ENCODE peak calls at places on chromosomes 12 and 14, in six cellular contexts. C, V, P, R, M and A are unnamed samples.
A peak's percentile ranks its signal among the peaks of the same experiment; 100 is the strongest.

GRCh38 chr12:19959353-19959752 is 409.0 kb upstream of the PDE3A start:
- DNase-seq in C (no peak), V (no peak), P (no peak), R (no peak), M (no peak), A (no peak)

GRCh38 chr12:40202095-40203059 is 22.4 kb upstream of the LRRK2 start:
- DNase-seq in C (no peak), V (no peak), P (no peak), R (no peak), M (no peak), A (no peak)

GRCh38 chr12:109951751-109952150 is 44.4 kb downstream of the GIT2 start:
- DNase-seq in C (no peak), V (no peak), P (no peak), R (no peak), M (no peak), A (peak; percentile 98)

GRCh38 chr12:132277374-132277801 is 52.0 kb downstream of the GALNT9 start:
- DNase-seq in C (no peak), V (no peak), P (no peak), R (no peak), M (no peak), A (no peak)

GRCh38 chr14:30223966-30224365 is 296.3 kb upstream of the PRKD1 start:
- DNase-seq in C (peak; percentile 86), V (no peak), P (no peak), R (no peak), M (no peak), A (peak; percentile 83)

GRCh38 chr14:33285902-33286700 is 347.4 kb downstream of the NPAS3 start:
- DNase-seq in C (no peak), V (no peak), P (no peak), R (no peak), M (no peak), A (no peak)

GRCh38 chr12:103640831-103641230 is 53.8 kb downstream of the STAB2 start:
- DNase-seq in C (no peak), V (no peak), P (no peak), R (no peak), M (no peak), A (no peak)

GRCh38 chr12:130007771-130008170 is 103.9 kb upstream of the TMEM132D start:
- DNase-seq in C (no peak), V (no peak), P (no peak), R (no peak), M (no peak), A (no peak)

GRCh38 chr14:59265808-59266207 is 77.3 kb downstream of the DAAM1 start:
- DNase-seq in C (no peak), V (peak; percentile 14), P (no peak), R (no peak), M (no peak), A (no peak)

GRCh38 chr14:32434180-32434579 is 105.1 kb downstream of the AKAP6 start:
- DNase-seq in C (no peak), V (peak; percentile 40), P (no peak), R (no peak), M (no peak), A (no peak)

GRCh38 chr14:50955373-50956043 is 11.2 kb upstream of the PYGL start:
- DNase-seq in C (peak; percentile 81), V (peak; percentile 78), P (peak; percentile 31), R (no peak), M (peak; percentile 80), A (no peak)

GRCh38 chr14:104851896-104852663 is 13.0 kb upstream of the CEP170B start:
- DNase-seq in C (peak; percentile 46), V (no peak), P (no peak), R (no peak), M (no peak), A (no peak)

GRCh38 chr14:74380845-74381244 is 32.6 kb downstream of the VRTN start:
- DNase-seq in C (no peak), V (no peak), P (no peak), R (no peak), M (no peak), A (no peak)

DNA sequence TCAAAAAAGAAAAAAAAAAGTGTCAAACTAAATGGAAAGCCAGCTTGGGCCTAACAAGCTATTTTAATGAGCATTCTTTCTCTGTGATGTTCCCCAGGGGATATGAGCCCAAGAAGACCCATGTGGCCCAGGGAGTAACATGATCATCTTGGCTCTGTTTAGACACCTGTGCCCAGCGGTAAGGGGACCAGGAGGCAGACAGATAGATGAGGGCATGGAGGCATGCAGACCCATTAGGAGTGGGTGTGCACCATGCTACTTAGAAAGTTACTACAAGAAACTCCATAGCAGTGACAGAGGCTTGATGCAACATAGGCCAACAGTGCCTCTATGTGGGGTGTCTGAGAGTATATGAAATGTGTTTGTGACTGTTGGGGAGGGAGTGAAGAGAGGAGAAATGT is 3.1 kb upstream of the CREBL2 start:
- DNase-seq in C (no peak), V (no peak), P (no peak), R (no peak), M (no peak), A (no peak)
- TF ChIP-seq CTCF in C (no peak), V (no peak), P (no peak), R (no peak), M (no peak), A (peak; percentile 4)

GRCh38 chr12:58413794-58414193 is 472.4 kb downstream of the ATP23 start:
- DNase-seq in C (no peak), V (no peak), P (no peak), R (no peak), M (no peak), A (no peak)
- H3K36me3 ChIP-seq in C (no peaks in the 10 kb centered on the region), V (no peaks in the 10 kb centered on the region), P (no peaks in the 10 kb centered on the region), R (no peaks in the 10 kb centered on the region), M (no peaks in the 10 kb centered on the region), A (no peaks in the 10 kb centered on the region)

DNA sequence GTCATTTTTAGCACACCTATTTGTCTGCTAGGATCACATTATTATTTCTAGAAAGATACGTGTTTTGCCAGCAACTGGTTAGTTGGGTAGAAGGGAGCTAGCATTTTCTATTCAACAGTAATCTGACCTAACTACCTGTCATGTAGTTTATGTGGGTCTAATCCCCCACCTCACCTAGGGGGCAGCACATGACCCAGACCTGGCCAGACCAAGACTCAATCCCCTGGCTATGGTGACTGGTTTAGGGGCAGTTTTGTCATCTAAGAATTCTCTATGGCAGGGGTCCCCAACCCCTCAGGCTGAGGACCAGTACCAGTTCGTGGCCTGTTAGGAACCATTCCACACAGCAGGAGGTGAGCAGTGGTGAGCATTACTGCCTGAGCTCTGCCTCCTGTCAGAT is 29.5 kb upstream of the EVL start:
- DNase-seq in C (no peak), V (no peak), P (no peak), R (no peak), M (no peak), A (no peak)
- TF ChIP-seq CTCF in C (no peak), V (no peak), P (no peak), R (no peak), M (no peak), A (no peak)

GRCh38 chr12:124949779-124950728 is 35.6 kb upstream of the UBC start:
- DNase-seq in C (no peak), V (no peak), P (no peak), R (no peak), M (no peak), A (no peak)
- H3K36me3 ChIP-seq in C (peaks cover 39% of the 10 kb centered on the region), V (no peaks in the 10 kb centered on the region), P (no peaks in the 10 kb centered on the region), R (peaks cover 27% of the 10 kb centered on the region), M (peaks cover 34% of the 10 kb centered on the region), A (peaks cover 7% of the 10 kb centered on the region)

GRCh38 chr12:63093711-63094110 is 57.3 kb downstream of the AVPR1A start:
- DNase-seq in C (no peak), V (no peak), P (no peak), R (no peak), M (no peak), A (no peak)

GRCh38 chr12:63095369-63095967 is 55.5 kb downstream of the AVPR1A start:
- DNase-seq in C (no peak), V (no peak), P (no peak), R (no peak), M (no peak), A (no peak)

GRCh38 chr12:63093084-63093483 is 57.9 kb downstream of the AVPR1A start:
- DNase-seq in C (no peak), V (no peak), P (no peak), R (no peak), M (no peak), A (no peak)

GRCh38 chr12:63103489-63104131 is 47.4 kb downstream of the AVPR1A start:
- DNase-seq in C (no peak), V (no peak), P (no peak), R (no peak), M (no peak), A (no peak)

GRCh38 chr12:63098851-63099250 is 52.1 kb downstream of the AVPR1A start:
- DNase-seq in C (no peak), V (no peak), P (no peak), R (no peak), M (no peak), A (no peak)
- TF ChIP-seq CTCF in C (no peak), V (no peak), P (no peak), R (no peak), M (no peak), A (no peak)

DNA sequence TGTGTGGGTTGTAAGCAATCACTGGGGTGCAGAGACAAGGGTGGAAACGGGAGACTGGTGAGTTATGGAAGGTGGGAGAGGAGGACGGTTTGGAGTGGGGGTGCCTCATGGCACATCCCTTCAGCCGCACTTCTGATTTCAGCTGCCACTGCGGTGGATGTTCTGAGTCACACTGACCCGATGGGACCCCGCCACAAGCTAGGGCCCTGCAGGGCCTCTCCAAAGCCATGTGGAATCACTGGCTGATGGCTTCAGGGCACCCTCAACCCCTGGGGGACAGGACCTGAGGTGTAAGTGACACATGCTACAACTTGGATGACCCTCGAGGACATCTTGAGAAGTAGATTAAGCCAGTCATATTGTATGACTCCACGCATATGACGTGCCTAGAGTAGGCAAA is 53.7 kb downstream of the GPR68 start:
- DNase-seq in C (no peak), V (no peak), P (no peak), R (no peak), M (no peak), A (no peak)
- H3K36me3 ChIP-seq in C (peaks cover 29% of the 10 kb centered on the region), V (peaks cover 14% of the 10 kb centered on the region), P (no peaks in the 10 kb centered on the region), R (peaks cover 34% of the 10 kb centered on the region), M (peaks cover 5% of the 10 kb centered on the region), A (no peaks in the 10 kb centered on the region)

DNA sequence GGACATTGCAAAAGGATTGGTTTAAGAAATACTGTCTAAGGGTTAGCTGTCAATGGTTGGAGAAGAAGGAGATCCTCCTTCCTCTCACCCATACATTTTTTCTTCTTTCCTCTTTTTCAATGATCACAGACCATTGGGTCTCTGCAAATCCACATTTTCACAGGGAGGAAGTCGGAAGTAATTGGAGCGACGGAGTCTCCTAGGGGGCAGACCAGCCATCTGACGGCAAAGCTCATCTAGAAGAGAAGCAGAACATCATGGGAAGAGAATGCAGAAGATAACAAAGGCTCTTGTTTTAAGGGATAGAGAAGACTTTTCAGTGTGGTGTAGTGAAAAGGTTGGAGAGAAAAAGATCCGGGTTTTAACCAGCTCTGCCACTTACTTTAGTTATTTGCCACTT is 14.7 kb downstream of the MFAP5 start:
- DNase-seq in C (no peak), V (no peak), P (no peak), R (no peak), M (no peak), A (no peak)
- TF ChIP-seq CTCF in C (no peak), V (no peak), P (no peak), R (no peak), M (no peak), A (no peak)

GRCh38 chr12:123305160-123305559 is 33.5 kb upstream of the CDK2AP1 start:
- DNase-seq in C (no peak), V (no peak), P (no peak), R (no peak), M (no peak), A (no peak)
- H3K36me3 ChIP-seq in C (peaks cover 91% of the 10 kb centered on the region), V (peaks cover 11% of the 10 kb centered on the region), P (peaks cover 5% of the 10 kb centered on the region), R (peaks cover 32% of the 10 kb centered on the region), M (peaks cover 9% of the 10 kb centered on the region), A (peaks cover 40% of the 10 kb centered on the region)